ENCODE peak calls at places on chromosomes 1 and 21, in ten cellular contexts. One of them, this sample, is unnamed.

GRCh38 chr1:52179073-52179472 is 37.2 kb downstream of the ZFYVE9 start:
- DNase-seq in left ventricle myocardium inferior: no peak
- DNase-seq in stimulated activated CD8-positive, alpha-beta memory T cell treated with anti-CD3 and anti-CD28 coated beads, Interleukin-7, amount 100 ng/mL, for 1 hour: no peak
- DNase-seq in mesendoderm: no peak
- DNase-seq in activated CD4-positive, alpha-beta T cell treated with anti-CD3 and anti-CD28 coated beads, Interleukin-2, amount 50 U/mL, for 1 hour: no peak
- DNase-seq in progenitor cell of endocrine pancreas: no peak
- DNase-seq in adipocyte: no peak
- DNase-seq in activated naive CD4-positive, alpha-beta T cell treated with anti-CD3 and anti-CD28 coated beads for 36 hours: no peak
- DNase-seq in HFF-Myc: no peak
- DNase-seq in NCI-H446: no peak
- DNase-seq in this sample: no peak

GRCh38 chr1:236395780-236396664 is 1.9 kb downstream of the EDARADD start:
- DNase-seq in left ventricle myocardium inferior: no peak
- DNase-seq in stimulated activated CD8-positive, alpha-beta memory T cell treated with anti-CD3 and anti-CD28 coated beads, Interleukin-7, amount 100 ng/mL, for 1 hour: no peak
- DNase-seq in mesendoderm: peak; percentile 16
- DNase-seq in activated CD4-positive, alpha-beta T cell treated with anti-CD3 and anti-CD28 coated beads, Interleukin-2, amount 50 U/mL, for 1 hour: no peak
- DNase-seq in progenitor cell of endocrine pancreas: peak; percentile 29
- DNase-seq in adipocyte: peak; percentile 58
- DNase-seq in activated naive CD4-positive, alpha-beta T cell treated with anti-CD3 and anti-CD28 coated beads for 36 hours: no peak
- DNase-seq in HFF-Myc: no peak
- DNase-seq in NCI-H446: no peak
- DNase-seq in this sample: no peak

GRCh38 chr1:216553766-216554165 is 130.5 kb upstream of the USH2A start:
- DNase-seq in left ventricle myocardium inferior: no peak
- DNase-seq in stimulated activated CD8-positive, alpha-beta memory T cell treated with anti-CD3 and anti-CD28 coated beads, Interleukin-7, amount 100 ng/mL, for 1 hour: no peak
- DNase-seq in mesendoderm: no peak
- DNase-seq in activated CD4-positive, alpha-beta T cell treated with anti-CD3 and anti-CD28 coated beads, Interleukin-2, amount 50 U/mL, for 1 hour: no peak
- DNase-seq in progenitor cell of endocrine pancreas: no peak
- DNase-seq in adipocyte: no peak
- DNase-seq in activated naive CD4-positive, alpha-beta T cell treated with anti-CD3 and anti-CD28 coated beads for 36 hours: no peak
- DNase-seq in HFF-Myc: no peak
- DNase-seq in NCI-H446: no peak
- DNase-seq in this sample: no peak

GRCh38 chr1:186512698-186513457 is 52.0 kb upstream of the PDC start:
- DNase-seq in left ventricle myocardium inferior: no peak
- DNase-seq in stimulated activated CD8-positive, alpha-beta memory T cell treated with anti-CD3 and anti-CD28 coated beads, Interleukin-7, amount 100 ng/mL, for 1 hour: no peak
- DNase-seq in mesendoderm: peak; percentile 71
- DNase-seq in activated CD4-positive, alpha-beta T cell treated with anti-CD3 and anti-CD28 coated beads, Interleukin-2, amount 50 U/mL, for 1 hour: no peak
- DNase-seq in progenitor cell of endocrine pancreas: no peak
- DNase-seq in adipocyte: no peak
- DNase-seq in activated naive CD4-positive, alpha-beta T cell treated with anti-CD3 and anti-CD28 coated beads for 36 hours: no peak
- DNase-seq in HFF-Myc: no peak
- DNase-seq in NCI-H446: no peak
- DNase-seq in this sample: no peak

GRCh38 chr1:174114788-174115448 is 44.4 kb upstream of the RABGAP1L start:
- DNase-seq in left ventricle myocardium inferior: no peak
- DNase-seq in stimulated activated CD8-positive, alpha-beta memory T cell treated with anti-CD3 and anti-CD28 coated beads, Interleukin-7, amount 100 ng/mL, for 1 hour: no peak
- DNase-seq in mesendoderm: peak; percentile 87
- DNase-seq in activated CD4-positive, alpha-beta T cell treated with anti-CD3 and anti-CD28 coated beads, Interleukin-2, amount 50 U/mL, for 1 hour: no peak
- DNase-seq in progenitor cell of endocrine pancreas: no peak
- DNase-seq in adipocyte: peak; percentile 52
- DNase-seq in activated naive CD4-positive, alpha-beta T cell treated with anti-CD3 and anti-CD28 coated beads for 36 hours: peak; percentile 26
- DNase-seq in HFF-Myc: peak; percentile 47
- DNase-seq in NCI-H446: peak; percentile 51
- DNase-seq in this sample: peak; percentile 66

GRCh38 chr21:15112858-15113257 is 48.1 kb upstream of the NRIP1 start:
- DNase-seq in left ventricle myocardium inferior: no peak
- DNase-seq in stimulated activated CD8-positive, alpha-beta memory T cell treated with anti-CD3 and anti-CD28 coated beads, Interleukin-7, amount 100 ng/mL, for 1 hour: no peak
- DNase-seq in mesendoderm: no peak
- DNase-seq in activated CD4-positive, alpha-beta T cell treated with anti-CD3 and anti-CD28 coated beads, Interleukin-2, amount 50 U/mL, for 1 hour: no peak
- DNase-seq in progenitor cell of endocrine pancreas: no peak
- DNase-seq in adipocyte: no peak
- DNase-seq in activated naive CD4-positive, alpha-beta T cell treated with anti-CD3 and anti-CD28 coated beads for 36 hours: no peak
- DNase-seq in HFF-Myc: no peak
- DNase-seq in NCI-H446: no peak
- DNase-seq in this sample: no peak

GRCh38 chr1:30727796-30728195 is 4.4 kb upstream of the MATN1 start:
- DNase-seq in left ventricle myocardium inferior: no peak
- DNase-seq in stimulated activated CD8-positive, alpha-beta memory T cell treated with anti-CD3 and anti-CD28 coated beads, Interleukin-7, amount 100 ng/mL, for 1 hour: no peak
- DNase-seq in mesendoderm: peak; percentile 59
- DNase-seq in activated CD4-positive, alpha-beta T cell treated with anti-CD3 and anti-CD28 coated beads, Interleukin-2, amount 50 U/mL, for 1 hour: no peak
- DNase-seq in progenitor cell of endocrine pancreas: no peak
- DNase-seq in adipocyte: peak; percentile 61
- DNase-seq in activated naive CD4-positive, alpha-beta T cell treated with anti-CD3 and anti-CD28 coated beads for 36 hours: no peak
- DNase-seq in HFF-Myc: peak; percentile 38
- DNase-seq in NCI-H446: no peak
- DNase-seq in this sample: no peak

GRCh38 chr1:109089242-109090015 is 1.1 kb upstream of the TMEM167B start:
- DNase-seq in left ventricle myocardium inferior: peak; percentile 58
- DNase-seq in stimulated activated CD8-positive, alpha-beta memory T cell treated with anti-CD3 and anti-CD28 coated beads, Interleukin-7, amount 100 ng/mL, for 1 hour: no peak
- DNase-seq in mesendoderm: peak; percentile 81
- DNase-seq in activated CD4-positive, alpha-beta T cell treated with anti-CD3 and anti-CD28 coated beads, Interleukin-2, amount 50 U/mL, for 1 hour: peak; percentile 22
- DNase-seq in progenitor cell of endocrine pancreas: no peak
- DNase-seq in adipocyte: peak; percentile 52
- DNase-seq in activated naive CD4-positive, alpha-beta T cell treated with anti-CD3 and anti-CD28 coated beads for 36 hours: peak; percentile 45
- DNase-seq in HFF-Myc: no peak
- DNase-seq in NCI-H446: peak; percentile 97
- DNase-seq in this sample: no peak

GRCh38 chr1:209621329-209621728 is 30.9 kb downstream of the LAMB3 start:
- DNase-seq in left ventricle myocardium inferior: no peak
- DNase-seq in stimulated activated CD8-positive, alpha-beta memory T cell treated with anti-CD3 and anti-CD28 coated beads, Interleukin-7, amount 100 ng/mL, for 1 hour: no peak
- DNase-seq in mesendoderm: no peak
- DNase-seq in activated CD4-positive, alpha-beta T cell treated with anti-CD3 and anti-CD28 coated beads, Interleukin-2, amount 50 U/mL, for 1 hour: no peak
- DNase-seq in progenitor cell of endocrine pancreas: no peak
- DNase-seq in adipocyte: no peak
- DNase-seq in activated naive CD4-positive, alpha-beta T cell treated with anti-CD3 and anti-CD28 coated beads for 36 hours: no peak
- DNase-seq in HFF-Myc: no peak
- DNase-seq in NCI-H446: no peak
- DNase-seq in this sample: no peak

GRCh38 chr1:62144238-62144831 is 50.3 kb upstream of the L1TD1 start:
- DNase-seq in left ventricle myocardium inferior: no peak
- DNase-seq in stimulated activated CD8-positive, alpha-beta memory T cell treated with anti-CD3 and anti-CD28 coated beads, Interleukin-7, amount 100 ng/mL, for 1 hour: no peak
- DNase-seq in mesendoderm: peak; percentile 68
- DNase-seq in activated CD4-positive, alpha-beta T cell treated with anti-CD3 and anti-CD28 coated beads, Interleukin-2, amount 50 U/mL, for 1 hour: peak; percentile 16
- DNase-seq in progenitor cell of endocrine pancreas: peak; percentile 29
- DNase-seq in adipocyte: peak; percentile 83
- DNase-seq in activated naive CD4-positive, alpha-beta T cell treated with anti-CD3 and anti-CD28 coated beads for 36 hours: peak; percentile 67
- DNase-seq in HFF-Myc: peak; percentile 30
- DNase-seq in NCI-H446: peak; percentile 22
- DNase-seq in this sample: no peak

GRCh38 chr1:173417563-173417962 is 59.6 kb upstream of the PRDX6 start:
- DNase-seq in left ventricle myocardium inferior: no peak
- DNase-seq in stimulated activated CD8-positive, alpha-beta memory T cell treated with anti-CD3 and anti-CD28 coated beads, Interleukin-7, amount 100 ng/mL, for 1 hour: no peak
- DNase-seq in mesendoderm: no peak
- DNase-seq in activated CD4-positive, alpha-beta T cell treated with anti-CD3 and anti-CD28 coated beads, Interleukin-2, amount 50 U/mL, for 1 hour: no peak
- DNase-seq in progenitor cell of endocrine pancreas: no peak
- DNase-seq in adipocyte: no peak
- DNase-seq in activated naive CD4-positive, alpha-beta T cell treated with anti-CD3 and anti-CD28 coated beads for 36 hours: no peak
- DNase-seq in HFF-Myc: no peak
- DNase-seq in NCI-H446: no peak
- DNase-seq in this sample: no peak

GRCh38 chr1:94961994-94962744 is 35.3 kb upstream of the CNN3 start:
- DNase-seq in left ventricle myocardium inferior: no peak
- DNase-seq in stimulated activated CD8-positive, alpha-beta memory T cell treated with anti-CD3 and anti-CD28 coated beads, Interleukin-7, amount 100 ng/mL, for 1 hour: no peak
- DNase-seq in mesendoderm: no peak
- DNase-seq in activated CD4-positive, alpha-beta T cell treated with anti-CD3 and anti-CD28 coated beads, Interleukin-2, amount 50 U/mL, for 1 hour: no peak
- DNase-seq in progenitor cell of endocrine pancreas: no peak
- DNase-seq in adipocyte: peak; percentile 33
- DNase-seq in activated naive CD4-positive, alpha-beta T cell treated with anti-CD3 and anti-CD28 coated beads for 36 hours: no peak
- DNase-seq in HFF-Myc: no peak
- DNase-seq in NCI-H446: no peak
- DNase-seq in this sample: peak; percentile 8

GRCh38 chr1:103250441-103250861 is 142.1 kb upstream of the COL11A1 start:
- DNase-seq in left ventricle myocardium inferior: no peak
- DNase-seq in stimulated activated CD8-positive, alpha-beta memory T cell treated with anti-CD3 and anti-CD28 coated beads, Interleukin-7, amount 100 ng/mL, for 1 hour: no peak
- DNase-seq in mesendoderm: peak; percentile 98
- DNase-seq in activated CD4-positive, alpha-beta T cell treated with anti-CD3 and anti-CD28 coated beads, Interleukin-2, amount 50 U/mL, for 1 hour: no peak
- DNase-seq in progenitor cell of endocrine pancreas: no peak
- DNase-seq in adipocyte: peak; percentile 44
- DNase-seq in activated naive CD4-positive, alpha-beta T cell treated with anti-CD3 and anti-CD28 coated beads for 36 hours: no peak
- DNase-seq in HFF-Myc: no peak
- DNase-seq in NCI-H446: no peak
- DNase-seq in this sample: no peak

GRCh38 chr1:231493421-231494185 is 34.9 kb upstream of the TSNAX start:
- DNase-seq in left ventricle myocardium inferior: no peak
- DNase-seq in stimulated activated CD8-positive, alpha-beta memory T cell treated with anti-CD3 and anti-CD28 coated beads, Interleukin-7, amount 100 ng/mL, for 1 hour: no peak
- DNase-seq in mesendoderm: peak; percentile 38
- DNase-seq in activated CD4-positive, alpha-beta T cell treated with anti-CD3 and anti-CD28 coated beads, Interleukin-2, amount 50 U/mL, for 1 hour: no peak
- DNase-seq in progenitor cell of endocrine pancreas: no peak
- DNase-seq in adipocyte: no peak
- DNase-seq in activated naive CD4-positive, alpha-beta T cell treated with anti-CD3 and anti-CD28 coated beads for 36 hours: peak; percentile 35
- DNase-seq in HFF-Myc: peak; percentile 12
- DNase-seq in NCI-H446: no peak
- DNase-seq in this sample: no peak

GRCh38 chr1:84368441-84368840 is 29.8 kb upstream of the DNASE2B start:
- DNase-seq in left ventricle myocardium inferior: no peak
- DNase-seq in stimulated activated CD8-positive, alpha-beta memory T cell treated with anti-CD3 and anti-CD28 coated beads, Interleukin-7, amount 100 ng/mL, for 1 hour: no peak
- DNase-seq in mesendoderm: no peak
- DNase-seq in activated CD4-positive, alpha-beta T cell treated with anti-CD3 and anti-CD28 coated beads, Interleukin-2, amount 50 U/mL, for 1 hour: no peak
- DNase-seq in progenitor cell of endocrine pancreas: no peak
- DNase-seq in adipocyte: no peak
- DNase-seq in activated naive CD4-positive, alpha-beta T cell treated with anti-CD3 and anti-CD28 coated beads for 36 hours: no peak
- DNase-seq in HFF-Myc: no peak
- DNase-seq in NCI-H446: no peak
- DNase-seq in this sample: no peak

GRCh38 chr1:248788327-248788726 is 32.8 kb upstream of the LYPD8 start:
- DNase-seq in left ventricle myocardium inferior: no peak
- DNase-seq in stimulated activated CD8-positive, alpha-beta memory T cell treated with anti-CD3 and anti-CD28 coated beads, Interleukin-7, amount 100 ng/mL, for 1 hour: no peak
- DNase-seq in mesendoderm: no peak
- DNase-seq in activated CD4-positive, alpha-beta T cell treated with anti-CD3 and anti-CD28 coated beads, Interleukin-2, amount 50 U/mL, for 1 hour: no peak
- DNase-seq in progenitor cell of endocrine pancreas: no peak
- DNase-seq in adipocyte: no peak
- DNase-seq in activated naive CD4-positive, alpha-beta T cell treated with anti-CD3 and anti-CD28 coated beads for 36 hours: no peak
- DNase-seq in HFF-Myc: no peak
- DNase-seq in NCI-H446: no peak
- DNase-seq in this sample: no peak

GRCh38 chr21:45293726-45294401 is 6.2 kb upstream of the POFUT2 start:
- DNase-seq in left ventricle myocardium inferior: peak; percentile 23
- DNase-seq in stimulated activated CD8-positive, alpha-beta memory T cell treated with anti-CD3 and anti-CD28 coated beads, Interleukin-7, amount 100 ng/mL, for 1 hour: no peak
- DNase-seq in mesendoderm: no peak
- DNase-seq in activated CD4-positive, alpha-beta T cell treated with anti-CD3 and anti-CD28 coated beads, Interleukin-2, amount 50 U/mL, for 1 hour: no peak
- DNase-seq in progenitor cell of endocrine pancreas: peak; percentile 8
- DNase-seq in adipocyte: no peak
- DNase-seq in activated naive CD4-positive, alpha-beta T cell treated with anti-CD3 and anti-CD28 coated beads for 36 hours: no peak
- DNase-seq in HFF-Myc: no peak
- DNase-seq in NCI-H446: no peak
- DNase-seq in this sample: no peak

GRCh38 chr1:178093958-178094751 is at the start of gene RASAL2:
- DNase-seq in left ventricle myocardium inferior: peak; percentile 73
- DNase-seq in stimulated activated CD8-positive, alpha-beta memory T cell treated with anti-CD3 and anti-CD28 coated beads, Interleukin-7, amount 100 ng/mL, for 1 hour: no peak
- DNase-seq in mesendoderm: peak; percentile 89
- DNase-seq in activated CD4-positive, alpha-beta T cell treated with anti-CD3 and anti-CD28 coated beads, Interleukin-2, amount 50 U/mL, for 1 hour: no peak
- DNase-seq in progenitor cell of endocrine pancreas: peak; percentile 64
- DNase-seq in adipocyte: peak; percentile 82
- DNase-seq in activated naive CD4-positive, alpha-beta T cell treated with anti-CD3 and anti-CD28 coated beads for 36 hours: peak; percentile 4
- DNase-seq in HFF-Myc: no peak
- DNase-seq in NCI-H446: peak; percentile 49
- DNase-seq in this sample: peak; percentile 45

GRCh38 chr1:230143534-230143933 is 76.5 kb downstream of the GALNT2 start:
- DNase-seq in left ventricle myocardium inferior: no peak
- DNase-seq in stimulated activated CD8-positive, alpha-beta memory T cell treated with anti-CD3 and anti-CD28 coated beads, Interleukin-7, amount 100 ng/mL, for 1 hour: no peak
- DNase-seq in mesendoderm: no peak
- DNase-seq in activated CD4-positive, alpha-beta T cell treated with anti-CD3 and anti-CD28 coated beads, Interleukin-2, amount 50 U/mL, for 1 hour: no peak
- DNase-seq in progenitor cell of endocrine pancreas: no peak
- DNase-seq in adipocyte: no peak
- DNase-seq in activated naive CD4-positive, alpha-beta T cell treated with anti-CD3 and anti-CD28 coated beads for 36 hours: no peak
- DNase-seq in HFF-Myc: no peak
- DNase-seq in NCI-H446: no peak
- DNase-seq in this sample: no peak

This sample was measured in DMS 273 treated with DMSO at 0.1 percent for 48 hours.